ENCODE peak calls at places on chromosome X, in five cellular contexts. P, C, Y, A and V are unnamed samples.

GRCh38 chrX:140766024-140766611 is 56.6 kb downstream of the LINC00632 start:
- DNase-seq in Y (no peak), P (peak), A (peak), C (peak), V (peak)

GRCh38 chrX:21865436-21865835 is 9.6 kb downstream of the YY2 start:
- DNase-seq in Y (no peak), C (no peak), A (no peak), P (no peak), V (peak)

GRCh38 chrX:40663880-40664630 is 16.7 kb upstream of the CXorf38 start:
- DNase-seq in C (peak), A (no peak), Y (no peak), P (peak), V (peak)

GRCh38 chrX:100512471-100512870 is 72.3 kb upstream of the TNMD start:
- DNase-seq in A (peak), C (peak), Y (no peak), P (no peak), V (peak)

GRCh38 chrX:65406532-65406931 is 128.1 kb downstream of the LAS1L start:
- DNase-seq in P (no peak), C (peak), Y (peak), A (peak), V (no peak)

GRCh38 chrX:105564536-105564935 is 257.8 kb upstream of the NRK start:
- DNase-seq in P (peak), C (no peak), Y (no peak), A (no peak), V (peak)

GRCh38 chrX:67523002-67523711 is 20.7 kb upstream of the AR start:
- DNase-seq in Y (no peak), P (no peak), A (no peak), C (no peak), V (no peak)

GRCh38 chrX:129842510-129843208 is 1.0 kb downstream of the ZDHHC9 start:
- DNase-seq in C (peak), P (no peak), A (peak), Y (peak), V (peak)

GRCh38 chrX:154490021-154490413 is 412 bp downstream of the SLC10A3 start:
- DNase-seq in A (peak), C (peak), P (no peak), Y (no peak), V (peak)

GRCh38 chrX:73206366-73206765 is 8.3 kb downstream of the NAP1L2 start:
- DNase-seq in A (no peak), P (no peak), Y (no peak), C (no peak), V (no peak)

GRCh38 chrX:154827624-154828408 is 6.6 kb downstream of the SMIM9 start:
- DNase-seq in Y (no peak), C (no peak), P (no peak), A (peak), V (no peak)

GRCh38 chrX:2848806-2849420 is 20.2 kb downstream of the GYG2 start:
- DNase-seq in C (peak), P (peak), Y (no peak), A (no peak), V (peak)

GRCh38 chrX:57134702-57135101 is 2.5 kb downstream of the SPIN2A start:
- DNase-seq in Y (no peak), C (no peak), A (no peak), P (no peak), V (no peak)

GRCh38 chrX:154802838-154803410 is 2.4 kb downstream of the MPP1 start:
- DNase-seq in C (no peak), P (no peak), A (no peak), Y (no peak), V (no peak)

GRCh38 chrX:121876316-121876715 is 828.9 kb downstream of the GLUD2 start:
- DNase-seq in P (no peak), A (no peak), Y (no peak), C (no peak), V (peak)

GRCh38 chrX:107429090-107429489 is 20.4 kb upstream of the FRMPD3 start:
- DNase-seq in P (no peak), Y (no peak), A (peak), C (no peak), V (peak)

GRCh38 chrX:28585767-28586166 is 1.5 kb upstream of the IL1RAPL1 start:
- DNase-seq in A (no peak), C (no peak), Y (no peak), P (no peak), V (no peak)
- H3K4me3 ChIP-seq in A (no peak), C (peak), Y (no peak), P (peak), V (no peak)

DNA sequence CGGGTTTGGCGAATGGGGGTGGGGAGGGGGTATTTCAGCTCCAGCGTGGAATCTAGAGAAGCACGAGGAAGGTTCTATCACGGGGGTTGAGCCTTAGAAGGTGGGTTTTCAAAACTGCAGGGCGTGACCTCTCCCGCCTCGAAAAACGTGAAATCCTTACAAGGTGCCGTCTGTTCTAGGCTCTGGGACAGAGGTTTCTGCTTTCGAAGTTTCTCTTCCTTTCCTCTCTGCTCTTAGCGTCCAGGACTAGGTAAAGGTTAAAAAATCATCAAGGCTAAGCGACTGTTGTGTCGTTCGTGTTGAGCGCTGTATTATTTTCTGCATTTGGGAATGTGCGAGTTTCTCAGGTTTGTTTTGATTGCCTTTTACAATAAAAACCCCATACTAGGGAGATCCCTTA is 1.1 kb downstream of the FHL1 start:
- DNase-seq in A (no peak), Y (no peak), C (no peak), P (no peak), V (no peak)
- H3K4me3 ChIP-seq in A (no peak), Y (no peak), C (no peak), P (peak), V (peak)

GRCh38 chrX:153411255-153411987 is at the start of gene ZFP92:
- DNase-seq in Y (peak), C (peak), A (no peak), P (no peak), V (peak)

GRCh38 chrX:153410328-153410727 is 944 bp upstream of the ZFP92 start:
- DNase-seq in C (no peak), Y (no peak), A (no peak), P (no peak), V (no peak)

GRCh38 chrX:153411988-153412574 is 809 bp downstream of the ZFP92 start:
- DNase-seq in A (no peak), Y (no peak), P (no peak), C (no peak), V (no peak)

GRCh38 chrX:153409414-153410101 is 1.7 kb upstream of the ZFP92 start:
- DNase-seq in P (no peak), A (no peak), Y (no peak), C (no peak), V (no peak)

GRCh38 chrX:153410888-153411254 is 401 bp upstream of the ZFP92 start:
- DNase-seq in Y (no peak), C (no peak), P (no peak), A (no peak), V (no peak)
- H3K4me3 ChIP-seq in Y (no peak), C (no peak), P (peak), A (no peak), V (peak)

GRCh38 chrX:72120798-72121197 is 10.9 kb downstream of the RTL5 start:
- DNase-seq in A (no peak), P (no peak), C (no peak), Y (no peak), V (no peak)

GRCh38 chrX:72123471-72124185 is 8.1 kb downstream of the RTL5 start:
- DNase-seq in P (peak), A (no peak), C (peak), Y (no peak), V (peak)

GRCh38 chrX:72124540-72125201 is 7.0 kb downstream of the RTL5 start:
- DNase-seq in Y (no peak), A (no peak), C (no peak), P (no peak), V (no peak)

GRCh38 chrX:72122621-72123275 is 9.0 kb downstream of the RTL5 start:
- DNase-seq in C (no peak), P (no peak), A (no peak), Y (no peak), V (no peak)

DNA sequence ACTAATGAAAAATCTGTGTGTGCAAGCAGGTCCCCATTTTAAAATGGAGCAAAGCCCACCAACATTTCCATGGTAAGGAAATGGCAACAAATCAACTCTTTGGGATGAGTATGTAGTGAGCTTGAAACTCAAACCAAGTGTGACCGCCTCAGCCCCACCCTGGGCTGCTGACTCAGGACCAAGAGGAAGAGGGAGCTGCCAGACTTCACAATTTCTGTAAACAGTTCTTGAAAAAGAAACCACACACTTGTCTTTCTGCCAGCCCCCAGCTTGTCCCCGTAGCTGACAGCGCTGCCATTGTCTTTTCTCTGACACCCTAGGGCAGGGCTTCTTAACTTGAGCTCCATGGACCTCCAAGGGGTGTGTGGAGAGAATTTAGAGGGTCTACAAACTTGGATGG is 10.3 kb downstream of the RTL5 start:
- DNase-seq in P (peak), Y (no peak), A (peak), C (no peak), V (peak)
- H3K4me3 ChIP-seq in P (no peak), Y (no peak), A (no peak), C (no peak), V (no peak)

GRCh38 chrX:69192603-69193002 is 27.4 kb upstream of the PJA1 start:
- DNase-seq in P (no peak), A (no peak), C (no peak), Y (no peak), V (no peak)

GRCh38 chrX:69196666-69197065 is 31.4 kb upstream of the PJA1 start:
- DNase-seq in C (no peak), A (no peak), Y (no peak), P (no peak), V (no peak)

GRCh38 chrX:69197690-69198089 is 32.4 kb upstream of the PJA1 start:
- DNase-seq in C (no peak), Y (no peak), P (no peak), A (no peak), V (no peak)

GRCh38 chrX:69195810-69196209 is 30.6 kb upstream of the PJA1 start:
- DNase-seq in P (no peak), Y (no peak), C (no peak), A (no peak), V (no peak)

DNA sequence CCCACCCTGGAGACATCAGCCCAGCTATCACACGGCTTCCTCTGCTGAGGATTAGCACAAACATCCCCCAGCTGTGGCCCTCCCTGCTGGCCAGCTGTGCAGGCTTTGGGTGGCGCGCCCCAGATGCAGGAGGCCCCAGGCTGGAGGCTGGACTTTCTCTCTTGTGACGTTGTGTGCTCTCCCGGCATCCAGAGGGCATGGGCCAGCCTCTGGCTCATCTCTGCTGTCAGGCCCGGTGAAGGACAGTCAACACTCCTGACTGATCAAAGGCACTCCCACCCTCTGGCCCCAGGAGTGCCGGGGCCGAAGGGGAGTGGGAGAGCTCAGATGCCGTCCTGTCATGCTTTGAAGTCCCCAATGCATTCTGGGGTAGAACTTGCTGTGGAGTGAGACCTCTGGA is 29.9 kb upstream of the PJA1 start:
- DNase-seq in P (no peak), C (peak), A (no peak), Y (no peak), V (no peak)
- H3K4me3 ChIP-seq in P (no peak), C (no peak), A (no peak), Y (no peak), V (no peak)

DNA sequence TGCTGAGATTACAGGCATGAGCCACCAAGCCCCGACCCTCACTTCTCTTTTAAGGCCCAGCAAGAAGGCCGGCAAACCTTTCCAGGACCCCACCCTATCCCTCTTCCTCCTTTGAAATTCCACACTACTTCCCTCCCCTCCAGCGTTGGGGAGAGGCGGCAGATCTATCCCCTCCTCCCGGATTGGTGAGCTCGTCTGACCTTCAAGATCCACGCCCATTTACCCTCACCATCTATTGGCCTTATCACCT is 4.5 kb upstream of the PRICKLE3 start:
- DNase-seq in C (no peak), Y (no peak), P (no peak), A (no peak), V (no peak)
- H3K4me3 ChIP-seq in C (no peak), Y (peak), P (peak), A (peak), V (peak)

GRCh38 chrX:127404156-127404555 is 584.6 kb downstream of the PRR32 start:
- DNase-seq in P (no peak), A (no peak), Y (no peak), C (no peak), V (no peak)
- H3K4me3 ChIP-seq in P (no peak), A (no peak), Y (no peak), C (no peak), V (no peak)

GRCh38 chrX:131621650-131622049 is 77.8 kb downstream of the OR13H1 start:
- DNase-seq in A (no peak), Y (no peak), C (no peak), P (no peak), V (no peak)

GRCh38 chrX:131626681-131627296 is 82.9 kb downstream of the OR13H1 start:
- DNase-seq in Y (no peak), P (no peak), C (peak), A (no peak), V (no peak)
- H3K4me3 ChIP-seq in Y (no peak), P (no peak), C (no peak), A (no peak), V (no peak)